ENCODE peak calls at places on chromosomes 13 and 19, in four cellular contexts. R is IMR-90, Q is K562, O is GM12878. U is an unnamed sample.

GRCh38 chr13:110412132-110412912 is 105.2 kb downstream of the COL4A2 start:
- DNase-seq in R (peak; percentile 100), Q (peak; percentile 74), O (peak; percentile 40), U (peak; percentile 93)

GRCh38 chr13:111874981-111875380 is 192.0 kb upstream of the SOX1 start:
- DNase-seq in R (no peak), Q (no peak), O (no peak), U (no peak)

GRCh38 chr13:102724923-102725322 is 30.1 kb upstream of the METTL21C start:
- DNase-seq in R (peak; percentile 24), O (no peak), Q (no peak), U (peak; percentile 76)

GRCh38 chr19:43841990-43842389 is 14.9 kb downstream of the ZNF283 start:
- DNase-seq in R (no peak), O (no peak), Q (no peak), U (no peak)

GRCh38 chr19:11949201-11949600 is 15.6 kb upstream of the ZNF763 start:
- DNase-seq in R (peak; percentile 7), Q (no peak), O (no peak), U (no peak)

GRCh38 chr19:16153582-16154336 is 10.3 kb downstream of the HSH2D start:
- DNase-seq in O (no peak), R (no peak), Q (peak; percentile 63), U (no peak)

GRCh38 chr13:31945202-31945978 is 86.2 kb upstream of the FRY start:
- DNase-seq in Q (no peak), R (peak; percentile 81), O (no peak), U (no peak)

GRCh38 chr19:15008308-15008707 is 28.6 kb upstream of the SLC1A6 start:
- DNase-seq in Q (no peak), O (no peak), R (no peak), U (no peak)

GRCh38 chr19:9966448-9966847 is 30.1 kb upstream of the OLFM2 start:
- DNase-seq in R (no peak), O (no peak), Q (no peak), U (no peak)

GRCh38 chr19:28239270-28239669 is 973.7 kb downstream of the UQCRFS1 start:
- DNase-seq in O (no peak), R (no peak), Q (peak; percentile 15), U (no peak)

GRCh38 chr13:27367570-27367969 is 56.8 kb upstream of the GTF3A start:
- DNase-seq in Q (no peak), O (no peak), R (no peak), U (no peak)

GRCh38 chr13:51245583-51245982 is 23.4 kb downstream of the FAM124A start:
- DNase-seq in R (no peak), Q (no peak), O (no peak), U (no peak)

GRCh38 chr19:41995959-41996797 is 2.1 kb upstream of the ATP1A3 start:
- DNase-seq in R (no peak), Q (peak; percentile 68), O (no peak), U (no peak)

GRCh38 chr13:51844862-51845573 is at the start of gene TMEM272:
- DNase-seq in O (no peak), Q (peak; percentile 86), R (peak; percentile 11), U (peak; percentile 60)

GRCh38 chr13:103178986-103179695 is 112.9 kb upstream of the SLC10A2 start:
- DNase-seq in O (peak; percentile 46), R (no peak), Q (no peak), U (no peak)

GRCh38 chr19:29878973-29879654 is 62.9 kb upstream of the URI1 start:
- DNase-seq in R (peak; percentile 10), Q (peak; percentile 77), O (no peak), U (no peak)

GRCh38 chr13:22496803-22497508 is 683.8 kb upstream of the SGCG start:
- DNase-seq in O (no peak), Q (no peak), R (no peak), U (no peak)

GRCh38 chr13:61029064-61029463 is 386.6 kb downstream of the PCDH20 start:
- DNase-seq in Q (no peak), R (no peak), O (no peak), U (no peak)

GRCh38 chr13:33050161-33050560 is 33.9 kb downstream of the KL start:
- DNase-seq in O (no peak), Q (no peak), R (no peak), U (no peak)

GRCh38 chr19:8334458-8335342 is 8.4 kb downstream of the KANK3 start:
- DNase-seq in O (no peak), Q (peak; percentile 73), R (peak; percentile 74), U (peak; percentile 60)

GRCh38 chr13:108083056-108083455 is 132.3 kb downstream of the LIG4 start:
- DNase-seq in Q (no peak), R (no peak), O (no peak), U (peak; percentile 1)

GRCh38 chr19:17309198-17309961 is at the start of gene DDA1:
- DNase-seq in O (peak; percentile 100), Q (peak; percentile 92), R (peak; percentile 100), U (peak; percentile 100)

GRCh38 chr19:17312481-17313113 is 3.2 kb downstream of the DDA1 start:
- DNase-seq in R (no peak), Q (no peak), O (no peak), U (no peak)

GRCh38 chr19:17311455-17312248 is 2.3 kb downstream of the DDA1 start:
- DNase-seq in Q (no peak), R (peak; percentile 79), O (no peak), U (no peak)

GRCh38 chr19:17307876-17308377 is 1.4 kb upstream of the DDA1 start:
- DNase-seq in Q (no peak), O (no peak), R (no peak), U (no peak)

GRCh38 chr19:17309962-17310461 is 649 bp downstream of the DDA1 start:
- DNase-seq in R (no peak), Q (no peak), O (no peak), U (no peak)
- TF ChIP-seq FOS in R (no peak), Q (no peak), O (no peak), U (no peak)

GRCh38 chr19:3586707-3587346 is 1.5 kb downstream of the GIPC3 start:
- DNase-seq in R (no peak), O (no peak), Q (no peak), U (no peak)

GRCh38 chr19:3589949-3590348 is 4.7 kb downstream of the GIPC3 start:
- DNase-seq in Q (no peak), O (no peak), R (no peak), U (no peak)

GRCh38 chr19:3585301-3586123 is at the start of gene GIPC3:
- DNase-seq in O (no peak), R (no peak), Q (peak; percentile 65), U (no peak)

GRCh38 chr19:3589439-3589838 is 4.2 kb downstream of the GIPC3 start:
- DNase-seq in Q (no peak), R (no peak), O (no peak), U (no peak)

DNA sequence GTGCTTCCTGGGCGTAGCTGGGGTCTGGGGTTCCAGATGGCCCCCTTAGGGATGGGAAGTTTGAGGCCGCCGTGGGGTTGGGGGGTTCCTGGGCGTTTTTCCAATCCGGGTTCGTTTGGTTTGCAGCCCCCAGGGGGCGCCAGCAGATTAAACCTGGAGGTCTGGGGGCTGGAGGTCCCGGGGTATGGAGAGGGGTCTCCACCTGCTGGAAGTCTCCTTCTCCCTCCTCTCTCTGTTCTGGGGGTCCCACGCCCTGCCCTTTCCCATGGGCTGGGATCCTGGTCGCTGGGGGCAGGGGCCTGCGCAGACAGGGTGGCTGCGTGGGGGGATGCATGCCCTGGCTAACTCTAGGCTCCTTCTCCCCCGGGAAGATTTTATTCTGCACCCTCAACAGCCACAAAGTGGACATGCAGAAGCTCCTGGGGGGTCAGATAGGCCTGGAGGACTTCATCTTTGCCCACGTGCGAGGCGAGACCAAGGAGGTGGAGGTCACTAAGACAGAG is 897 bp downstream of the GIPC3 start:
- DNase-seq in Q (peak; percentile 71), O (no peak), R (no peak), U (no peak)
- TF ChIP-seq FOS in Q (no peak), O (no peak), R (no peak), U (no peak)

DNA sequence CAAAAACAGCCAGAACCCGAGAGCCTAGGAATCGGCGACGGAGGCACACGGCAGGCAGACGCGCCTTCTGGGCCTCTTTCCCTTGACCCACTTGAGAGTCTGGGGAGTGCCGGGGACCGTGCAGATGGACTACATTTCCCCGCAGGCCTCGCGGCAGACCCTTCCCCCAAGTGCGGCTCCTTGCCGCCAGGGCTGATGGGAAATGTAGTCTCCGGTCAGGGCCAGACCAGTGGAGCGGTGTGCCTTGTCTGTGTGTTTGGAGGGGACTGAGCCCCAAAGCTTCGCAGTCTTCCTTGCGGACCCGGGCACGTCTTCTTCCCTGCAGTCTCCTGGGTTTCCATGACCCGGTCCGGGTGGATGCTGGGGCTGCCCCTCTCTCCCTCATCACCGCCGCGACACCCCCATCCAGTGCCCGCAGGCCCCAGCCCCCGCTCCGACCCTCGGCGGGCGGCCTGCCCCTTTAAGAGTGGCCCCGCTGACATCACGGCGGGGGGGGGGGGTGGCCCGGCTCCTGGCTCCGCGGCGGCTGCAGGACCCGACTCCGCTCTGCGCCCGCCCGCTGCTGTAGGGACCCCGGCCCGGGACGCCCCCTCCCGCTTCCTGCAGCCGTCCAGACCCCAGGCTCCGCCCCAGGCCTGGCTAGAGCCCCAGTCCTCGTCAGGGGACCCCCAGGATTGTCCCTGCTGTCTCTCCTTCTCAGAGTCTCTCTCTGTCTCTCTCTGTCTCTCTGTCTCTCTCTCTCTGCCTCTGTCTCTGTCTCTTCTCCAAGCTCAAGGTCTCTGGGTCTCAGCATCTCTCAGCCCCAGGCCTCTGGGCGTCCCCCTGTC is 759 bp upstream of the CACNG7 start:
- DNase-seq in R (peak; percentile 40), Q (peak; percentile 61), O (no peak), U (peak; percentile 31)
- TF ChIP-seq FOS in R (no peak), Q (no peak), O (no peak), U (no peak)

GRCh38 chr19:13977803-13978202 is 25.5 kb downstream of the DCAF15 start:
- DNase-seq in O (no peak), R (no peak), Q (no peak), U (no peak)
- TF ChIP-seq FOS in O (no peak), R (no peak), Q (no peak), U (no peak)

DNA sequence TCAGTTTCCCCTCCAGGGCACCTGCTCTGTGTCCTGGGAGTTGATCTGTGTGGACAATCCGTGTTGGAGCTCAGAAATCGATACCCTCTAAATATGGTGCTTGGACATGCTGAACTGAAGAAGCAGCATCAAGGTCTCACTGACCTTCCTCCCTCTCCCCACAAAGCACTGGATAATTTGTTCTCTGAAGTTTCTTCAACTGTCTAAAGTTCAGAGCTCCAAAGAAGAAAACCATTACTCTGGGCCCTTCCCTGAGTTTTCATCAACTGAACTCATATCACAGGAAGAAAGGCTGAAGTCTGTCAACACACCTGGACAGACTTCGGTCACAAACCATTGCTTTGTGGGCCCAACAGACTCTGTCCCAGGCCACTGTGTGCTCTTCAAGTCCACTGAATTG is 132.1 kb downstream of the RGCC start:
- DNase-seq in O (no peak), R (no peak), Q (no peak), U (no peak)
- TF ChIP-seq FOS in O (no peak), R (no peak), Q (no peak), U (no peak)

U was measured in endothelial cell of umbilical vein.